ENCODE peak calls at places on chromosomes 13 and 19, in seven cellular contexts. M is stimulated activated CD8-positive, alpha-beta memory T cell treated with anti-CD3 and anti-CD28 coated beads, Interleukin-2, amount 100 ng/mL, for 1 hour; H is stimulated activated CD4-positive, alpha-beta T cell treated with anti-CD3 and anti-CD28 coated beads, Interleukin-12 subunit alpha, Interleukin-12 subunit beta, amount 100 ng/mL, for 4 hours; I is heart right ventricle; Q is hippocampal formation; X is iPS-NIHi11; W is coronary artery. L is an unnamed sample.
A peak's percentile ranks its signal among the peaks of the same experiment; 100 is the strongest.

GRCh38 chr13:29292045-29292444 is 303.4 kb downstream of the SLC7A1 start:
- DNase-seq in M (no peak), H (no peak), I (no peak), Q (no peak), X (no peak), W (no peak), L (no peak)

GRCh38 chr13:105804561-105805190 is 730.8 kb downstream of the EFNB2 start:
- DNase-seq in M (no peak), H (no peak), I (no peak), Q (peak; percentile 25), X (no peak), W (no peak), L (peak; percentile 52)

GRCh38 chr19:42378225-42378929 is 11.7 kb downstream of the CNFN start:
- DNase-seq in M (no peak), H (no peak), I (no peak), Q (no peak), X (no peak), W (no peak), L (no peak)

GRCh38 chr19:4914736-4915501 is 5.6 kb downstream of the UHRF1 start:
- DNase-seq in M (peak; percentile 69), H (peak; percentile 61), I (no peak), Q (no peak), X (no peak), W (no peak), L (peak; percentile 33)

GRCh38 chr13:109547942-109548860 is 238.2 kb downstream of the IRS2 start:
- DNase-seq in M (no peak), H (no peak), I (no peak), Q (no peak), X (no peak), W (no peak), L (no peak)

GRCh38 chr19:11423804-11424318 is 4.7 kb upstream of the RGL3 start:
- DNase-seq in M (no peak), H (no peak), I (no peak), Q (no peak), X (no peak), W (no peak), L (no peak)

GRCh38 chr19:19594371-19594770 is 24.1 kb downstream of the PBX4 start:
- DNase-seq in M (no peak), H (no peak), I (no peak), Q (no peak), X (no peak), W (no peak), L (no peak)

GRCh38 chr13:52156724-52157251 is 2.6 kb downstream of the NEK3 start:
- DNase-seq in M (no peak), H (no peak), I (no peak), Q (no peak), X (no peak), W (no peak), L (no peak)

GRCh38 chr19:37304190-37304883 is 66.6 kb upstream of the ZNF527 start:
- DNase-seq in M (no peak), H (no peak), I (peak; percentile 75), Q (no peak), X (peak; percentile 74), W (no peak), L (no peak)

GRCh38 chr13:55654243-55654642 is 1486.5 kb upstream of the PRR20A start:
- DNase-seq in M (no peak), H (no peak), I (no peak), Q (no peak), X (no peak), W (no peak), L (no peak)

GRCh38 chr19:10961763-10962536 is 1.1 kb downstream of the SMARCA4 start:
- DNase-seq in M (no peak), H (no peak), I (no peak), Q (no peak), X (no peak), W (no peak), L (peak; percentile 11)

GRCh38 chr19:33219261-33219812 is 6.3 kb downstream of the SLC7A10 start:
- DNase-seq in M (no peak), H (no peak), I (no peak), Q (no peak), X (peak; percentile 68), W (no peak), L (peak; percentile 75)

GRCh38 chr13:43319617-43320444 is 296.4 kb downstream of the DNAJC15 start:
- DNase-seq in M (no peak), H (no peak), I (no peak), Q (no peak), X (no peak), W (no peak), L (no peak)

GRCh38 chr19:33797821-33798633 is 1.4 kb downstream of the KCTD15 start:
- DNase-seq in M (no peak), H (no peak), I (peak; percentile 76), Q (no peak), X (peak; percentile 83), W (no peak), L (peak; percentile 74)

GRCh38 chr19:18173572-18174294 is at the start of gene IFI30:
- DNase-seq in M (no peak), H (peak; percentile 62), I (peak; percentile 75), Q (no peak), X (peak; percentile 89), W (no peak), L (no peak)

GRCh38 chr13:98664924-98665637 is 87.4 kb downstream of the SLC15A1 start:
- DNase-seq in M (no peak), H (no peak), I (no peak), Q (no peak), X (no peak), W (no peak), L (no peak)

GRCh38 chr13:33263976-33264619 is 21.5 kb downstream of the STARD13 start:
- DNase-seq in M (no peak), H (no peak), I (no peak), Q (no peak), X (no peak), W (no peak), L (peak; percentile 86)

GRCh38 chr13:23752111-23753001 is 136.8 kb downstream of the MIPEP start:
- DNase-seq in M (no peak), H (no peak), I (no peak), Q (no peak), X (no peak), W (no peak), L (no peak)

L was measured in foreskin melanocyte.